ENCODE peak calls at places on chromosomes 4 and X, in four cellular contexts. M, L, B and D are unnamed samples. For H3K27me3 and H3K36me3, the result is how much of the 10 kb centered on the place peaks cover.

GRCh38 chr4:46393606-46394005 is 3.7 kb upstream of the GABRA2 start:
- DNase-seq in M (no peak), L (no peak), B (no peak), D (no peak)

GRCh38 chr4:25466966-25467697 is 90.1 kb downstream of the ANAPC4 start:
- DNase-seq in M (no peak), L (no peak), B (no peak), D (no peak)

GRCh38 chrX:63514575-63514967 is 163.4 kb upstream of the SPIN4 start:
- DNase-seq in M (no peak), L (no peak), B (no peak), D (no peak)

GRCh38 chrX:123743312-123743711 is 10.5 kb upstream of the THOC2 start:
- DNase-seq in M (no peak), L (no peak), B (no peak), D (no peak)

GRCh38 chr4:54568184-54568583 is 89.6 kb upstream of the KIT start:
- DNase-seq in M (no peak), L (no peak), B (no peak), D (no peak)

GRCh38 chr4:128279624-128280225 is 7.9 kb downstream of the PGRMC2 start:
- DNase-seq in M (no peak), L (no peak), B (no peak), D (no peak)

GRCh38 chr4:11505225-11505971 is 76.7 kb upstream of the HS3ST1 start:
- DNase-seq in M (no peak), L (no peak), B (no peak), D (no peak)

GRCh38 chr4:56158483-56158882 is 209.7 kb downstream of the CEP135 start:
- DNase-seq in M (no peak), L (no peak), B (no peak), D (no peak)

GRCh38 chrX:136525738-136526606 is 6.0 kb upstream of the VGLL1 start:
- DNase-seq in M (peak), L (no peak), B (peak), D (peak)

GRCh38 chrX:38968344-38968743 is 167.1 kb downstream of the MID1IP1 start:
- DNase-seq in M (no peak), L (no peak), B (no peak), D (no peak)

GRCh38 chr4:105509291-105509690 is 35.4 kb upstream of the PPA2 start:
- DNase-seq in M (no peak), L (no peak), B (no peak), D (no peak)

GRCh38 chrX:97705936-97706335 is 822.2 kb downstream of the RPA4 start:
- DNase-seq in M (no peak), L (no peak), B (no peak), D (no peak)

GRCh38 chr4:122086338-122086737 is 65.8 kb upstream of the BLTP1 start:
- DNase-seq in M (no peak), L (no peak), B (no peak), D (peak)

GRCh38 chrX:130086414-130087207 is 23.7 kb downstream of the ELF4 start:
- DNase-seq in M (no peak), L (peak), B (peak), D (no peak)

GRCh38 chrX:110284159-110284558 is 33.7 kb downstream of the AMMECR1 start:
- DNase-seq in M (no peak), L (no peak), B (no peak), D (no peak)

GRCh38 chr4:112813790-112814189 is 176.8 kb downstream of the LARP7 start:
- DNase-seq in M (no peak), L (no peak), B (no peak), D (no peak)

GRCh38 chrX:70134116-70134477 is 850 bp downstream of the IGBP1 start:
- DNase-seq in M (no peak), L (no peak), B (no peak), D (no peak)

GRCh38 chrX:19672211-19672814 is 157.0 kb upstream of the MAP3K15 start:
- DNase-seq in M (no peak), L (no peak), B (no peak), D (no peak)

GRCh38 chrX:114841051-114841450 is 176.4 kb downstream of the IL13RA2 start:
- DNase-seq in M (no peak), L (no peak), B (no peak), D (no peak)

GRCh38 chr4:38757945-38758344 is 24.8 kb downstream of the TLR10 start:
- DNase-seq in M (no peak), L (no peak), B (peak), D (no peak)

GRCh38 chr4:6557185-6557584 is 17.8 kb upstream of the MAN2B2 start:
- DNase-seq in M (no peak), L (no peak), B (no peak), D (no peak)
- H3K27me3 ChIP-seq in M (under half), L (under half), B (under half), D (under half)

GRCh38 chr4:1243451-1244080 is 5.4 kb downstream of the CTBP1 start:
- DNase-seq in M (peak), L (no peak), B (no peak), D (no peak)
- H3K36me3 ChIP-seq in M (under half), L (under half), B (under half), D (under half)

DNA sequence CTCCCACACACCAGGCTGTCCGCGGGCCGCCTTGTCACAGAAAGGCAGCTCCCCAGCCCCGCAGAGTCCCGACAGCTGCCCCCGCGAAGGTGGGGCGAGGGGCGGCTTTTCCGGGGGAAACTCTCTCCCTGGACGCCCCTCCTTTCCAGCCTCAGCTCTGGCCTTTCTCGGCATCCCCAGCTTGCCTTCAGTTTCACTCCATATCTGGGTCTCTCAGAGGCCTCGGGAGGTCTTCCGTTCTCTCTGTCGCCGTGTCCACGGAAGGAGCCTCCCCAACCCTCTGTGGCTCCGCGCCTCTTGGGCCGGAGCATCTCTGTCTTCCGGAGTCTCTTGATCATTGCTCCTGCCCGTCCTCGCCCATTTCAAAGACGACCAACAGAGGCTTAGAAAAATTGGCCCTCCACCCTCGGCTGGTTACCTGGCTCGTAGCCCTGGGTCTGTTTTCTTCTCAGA is 6.1 kb upstream of the MSX1 start:
- DNase-seq in M (no peak), L (no peak), B (no peak), D (no peak)
- H3K27me3 ChIP-seq in M (under half), L (half or more), B (under half), D (under half)

DNA sequence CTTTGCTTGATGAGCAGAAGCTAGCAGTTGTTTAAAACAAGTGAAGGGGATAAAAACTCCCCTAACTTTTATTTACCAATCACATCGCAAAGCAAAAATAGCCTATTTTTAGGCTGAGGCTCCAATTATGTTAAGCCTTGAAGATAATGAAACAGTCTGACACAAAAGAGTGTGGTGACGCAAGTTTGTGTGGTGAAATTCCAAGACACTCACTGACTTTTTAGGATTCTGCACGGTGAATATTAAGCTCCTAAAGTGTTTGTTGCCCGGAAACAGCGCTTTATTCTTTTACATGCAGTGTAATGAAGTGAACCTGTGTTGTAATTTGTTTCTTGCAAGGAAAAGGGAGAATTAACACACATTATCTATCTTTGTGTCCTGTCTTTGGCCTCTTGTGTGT is 74.8 kb downstream of the POLA1 start:
- DNase-seq in M (no peak), L (no peak), B (no peak), D (no peak)
- H3K36me3 ChIP-seq in M (under half), L (under half), B (under half), D (under half)

DNA sequence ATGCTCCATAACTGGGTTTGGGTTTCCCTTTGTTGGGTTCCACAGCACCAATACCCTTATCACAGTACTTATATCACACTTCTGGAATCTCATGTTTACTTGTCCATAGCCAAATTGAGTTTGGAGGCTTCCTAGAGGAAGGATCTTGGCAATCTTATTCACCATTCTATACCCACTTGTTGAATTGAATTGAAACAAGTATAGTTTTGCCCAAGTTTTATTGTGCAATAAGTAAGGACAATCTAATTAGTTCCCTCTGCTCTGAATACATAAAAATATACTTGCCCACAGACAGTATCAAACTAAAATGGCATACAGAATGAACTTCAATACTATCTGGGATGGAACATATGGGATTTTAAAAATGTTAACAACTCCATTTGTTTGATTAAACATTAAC is 40.3 kb downstream of the SEC31A start:
- DNase-seq in M (no peak), L (no peak), B (no peak), D (no peak)
- H3K27me3 ChIP-seq in M (under half), L (under half), B (under half), D (under half)

GRCh38 chrX:149487292-149487691 is 17.8 kb downstream of the IDS start:
- DNase-seq in M (no peak), L (no peak), B (no peak), D (no peak)
- H3K36me3 ChIP-seq in M (under half), L (under half), B (under half), D (under half)

GRCh38 chr4:150582101-150582565 is at the start of gene MAB21L2:
- DNase-seq in M (no peak), L (no peak), B (no peak), D (no peak)
- H3K27me3 ChIP-seq in M (under half), L (under half), B (under half), D (under half)

GRCh38 chr4:3116955-3117354 is 42.5 kb downstream of the HTT start:
- DNase-seq in M (no peak), L (no peak), B (no peak), D (no peak)
- H3K36me3 ChIP-seq in M (under half), L (under half), B (under half), D (under half)

GRCh38 chr4:110611968-110612447 is 10.9 kb downstream of the PITX2 start:
- DNase-seq in M (no peak), L (no peak), B (no peak), D (no peak)
- H3K27me3 ChIP-seq in M (under half), L (half or more), B (under half), D (under half)